ENCODE peak calls at places on chromosomes 11 and 22, in nine cellular contexts. J, L, T, I, Z, O, Q, E and R are unnamed samples.

GRCh38 chr22:32473388-32473952 is 1.1 kb upstream of the FBXO7 start:
- DNase-seq in J (peak), L (peak), T (no peak), I (no peak), Z (peak), O (peak), Q (peak), E (peak), R (peak)

GRCh38 chr22:37126882-37127281 is 17.4 kb upstream of the TMPRSS6 start:
- DNase-seq in J (no peak), L (no peak), T (no peak), I (no peak), Z (no peak), O (no peak), Q (peak), E (no peak), R (peak)

GRCh38 chr11:65572356-65573043 is at the start of gene FAM89B:
- DNase-seq in J (peak), L (peak), T (peak), I (peak), Z (peak), O (peak), Q (peak), E (peak), R (peak)

GRCh38 chr11:116046127-116046526 is 541.9 kb upstream of the CADM1 start:
- DNase-seq in J (no peak), L (no peak), T (no peak), I (no peak), Z (no peak), O (peak), Q (no peak), E (no peak), R (no peak)

GRCh38 chr11:39220501-39221230 is 2238.8 kb downstream of the LRRC4C start:
- DNase-seq in J (no peak), L (no peak), T (no peak), I (no peak), Z (no peak), O (no peak), Q (no peak), E (no peak), R (no peak)

GRCh38 chr22:50569896-50570535 is 7.3 kb upstream of the SYCE3 start:
- DNase-seq in J (no peak), L (no peak), T (no peak), I (no peak), Z (no peak), O (no peak), Q (no peak), E (no peak), R (no peak)

GRCh38 chr11:77153276-77154185 is 25.5 kb downstream of the MYO7A start:
- DNase-seq in J (no peak), L (no peak), T (no peak), I (no peak), Z (no peak), O (no peak), Q (no peak), E (no peak), R (no peak)

GRCh38 chr11:2294340-2295290 is 7.1 kb downstream of the C11orf21 start:
- DNase-seq in J (no peak), L (no peak), T (no peak), I (peak), Z (no peak), O (peak), Q (no peak), E (no peak), R (peak)

GRCh38 chr11:118012083-118012669 is 26.0 kb downstream of the IL10RA start:
- DNase-seq in J (peak), L (peak), T (no peak), I (peak), Z (peak), O (no peak), Q (no peak), E (no peak), R (no peak)

DNA sequence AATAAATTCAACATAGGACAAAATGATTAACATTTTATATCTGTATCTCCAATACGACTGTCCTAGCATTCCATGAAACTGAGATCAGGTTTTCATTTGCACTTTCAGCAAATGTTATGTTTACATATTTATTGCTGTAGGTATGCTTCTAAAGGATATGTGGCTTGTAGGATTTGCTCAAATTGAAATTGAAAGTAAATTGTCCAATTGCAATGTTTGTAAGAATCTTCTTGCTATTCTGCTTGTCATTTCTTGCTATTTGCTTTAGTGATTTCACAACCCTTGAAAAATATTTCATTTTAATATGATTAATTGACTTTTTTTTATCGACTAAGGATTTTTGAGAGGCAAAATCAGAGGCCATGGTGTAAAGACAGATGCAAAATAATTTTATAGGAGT is 904.2 kb upstream of the RAG2 start:
- DNase-seq in J (peak), L (no peak), T (no peak), I (no peak), Z (no peak), O (no peak), Q (no peak), E (no peak), R (no peak)
- TF ChIP-seq CTCF in J (no peak), L (no peak), T (no peak), I (no peak), Z (no peak), O (no peak), Q (no peak), E (no peak), R (no peak)

DNA sequence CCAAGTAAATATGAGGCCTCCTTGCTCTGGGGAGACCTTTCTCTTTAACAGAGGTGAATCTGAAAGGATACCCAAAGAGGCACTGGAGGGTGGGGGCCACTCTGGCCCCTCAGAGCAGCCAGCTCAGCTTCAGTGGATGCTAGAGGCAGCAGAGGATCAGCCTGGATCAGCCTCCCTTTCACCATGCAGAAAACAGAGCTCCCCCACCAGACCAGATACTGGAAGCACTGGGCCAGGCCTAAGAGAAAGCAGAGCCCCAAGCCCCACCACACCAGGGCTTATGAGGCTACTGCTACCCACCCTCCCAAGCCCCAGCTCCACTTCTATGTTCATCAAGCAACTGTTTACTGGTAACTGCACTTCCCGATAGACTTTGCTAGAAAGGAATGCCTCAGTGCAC is 4.0 kb upstream of the SLC43A3 start:
- DNase-seq in J (no peak), L (no peak), T (no peak), I (no peak), Z (no peak), O (no peak), Q (peak), E (no peak), R (peak)
- TF ChIP-seq CTCF in J (peak), L (no peak), T (no peak), I (no peak), Z (no peak), O (no peak), Q (no peak), E (no peak), R (peak)

GRCh38 chr11:4546876-4547275 is 1.9 kb downstream of the OR52M1 start:
- DNase-seq in J (no peak), L (no peak), T (no peak), I (no peak), Z (no peak), O (no peak), Q (no peak), E (no peak), R (no peak)

GRCh38 chr11:4551346-4551979 is 6.5 kb downstream of the OR52M1 start:
- DNase-seq in J (no peak), L (no peak), T (no peak), I (no peak), Z (no peak), O (no peak), Q (peak), E (no peak), R (peak)
- TF ChIP-seq CTCF in J (no peak), L (peak), T (peak), I (peak), Z (no peak), O (peak), Q (peak), E (no peak), R (peak)

GRCh38 chr11:131408011-131408640 is 37.7 kb downstream of the NTM start:
- DNase-seq in J (peak), L (peak), T (no peak), I (no peak), Z (peak), O (peak), Q (peak), E (no peak), R (peak)
- TF ChIP-seq CTCF in J (peak), L (peak), T (peak), I (peak), Z (no peak), O (no peak), Q (peak), E (no peak), R (peak)